ENCODE peak calls at places on chromosomes 6 and 20, in four cellular contexts. I is BJ; V is CD8-positive, alpha-beta T cell; A is SJCRH30. R is an unnamed sample.
A peak's percentile ranks its signal among the peaks of the same experiment; 100 is the strongest.

GRCh38 chr6:100353276-100354015 is 111.3 kb downstream of the SIM1 start:
- DNase-seq in I (no peak), V (no peak), A (no peak), R (no peak)

GRCh38 chr20:8535403-8536003 is 403.4 kb downstream of the PLCB1 start:
- DNase-seq in I (no peak), V (no peak), A (peak; percentile 53), R (peak; percentile 2)

GRCh38 chr6:21384211-21384610 is 209.3 kb upstream of the SOX4 start:
- DNase-seq in I (peak; percentile 19), V (no peak), A (no peak), R (no peak)

GRCh38 chr20:22586645-22587310 is 2.4 kb upstream of the FOXA2 start:
- DNase-seq in I (no peak), V (no peak), A (no peak), R (no peak)

GRCh38 chr6:43468748-43469681 is 8.4 kb upstream of the TJAP1 start:
- DNase-seq in I (no peak), V (no peak), A (no peak), R (no peak)

GRCh38 chr6:153129873-153130514 is 1.1 kb downstream of the RGS17 start:
- DNase-seq in I (no peak), V (no peak), A (peak; percentile 61), R (no peak)

GRCh38 chr6:45951771-45952529 is 63.7 kb downstream of the CLIC5 start:
- DNase-seq in I (peak; percentile 40), V (no peak), A (no peak), R (no peak)

GRCh38 chr6:145143379-145143778 is 591.9 kb downstream of the EPM2A start:
- DNase-seq in I (no peak), V (no peak), A (no peak), R (no peak)

GRCh38 chr6:49543087-49543858 is 7.2 kb upstream of the C6orf141 start:
- DNase-seq in I (no peak), V (no peak), A (peak; percentile 2), R (no peak)

GRCh38 chr6:158514176-158514575 is 45.7 kb upstream of the TMEM181 start:
- DNase-seq in I (no peak), V (no peak), A (no peak), R (no peak)

GRCh38 chr6:70108230-70108629 is 194.7 kb downstream of the COL9A1 start:
- DNase-seq in I (no peak), V (no peak), A (peak; percentile 88), R (peak; percentile 18)

GRCh38 chr6:42450314-42451145 is 1.2 kb downstream of the TRERF1 start:
- DNase-seq in I (no peak), V (no peak), A (no peak), R (no peak)

GRCh38 chr20:47922280-47922675 is 137.0 kb upstream of the SULF2 start:
- DNase-seq in I (no peak), V (no peak), A (no peak), R (no peak)

GRCh38 chr6:36028088-36028886 is 679 bp downstream of the MAPK14 start:
- DNase-seq in I (no peak), V (peak; percentile 28), A (peak; percentile 38), R (no peak)

GRCh38 chr6:33981421-33981820 is 164.5 kb downstream of the GRM4 start:
- DNase-seq in I (no peak), V (no peak), A (no peak), R (no peak)

GRCh38 chr6:33983721-33984465 is 162.0 kb downstream of the GRM4 start:
- DNase-seq in I (no peak), V (no peak), A (no peak), R (no peak)

GRCh38 chr6:33981861-33982260 is 164.0 kb downstream of the GRM4 start:
- DNase-seq in I (no peak), V (no peak), A (no peak), R (no peak)

GRCh38 chr6:33984466-33985332 is 161.2 kb downstream of the GRM4 start:
- DNase-seq in I (no peak), V (no peak), A (peak; percentile 58), R (no peak)

DNA sequence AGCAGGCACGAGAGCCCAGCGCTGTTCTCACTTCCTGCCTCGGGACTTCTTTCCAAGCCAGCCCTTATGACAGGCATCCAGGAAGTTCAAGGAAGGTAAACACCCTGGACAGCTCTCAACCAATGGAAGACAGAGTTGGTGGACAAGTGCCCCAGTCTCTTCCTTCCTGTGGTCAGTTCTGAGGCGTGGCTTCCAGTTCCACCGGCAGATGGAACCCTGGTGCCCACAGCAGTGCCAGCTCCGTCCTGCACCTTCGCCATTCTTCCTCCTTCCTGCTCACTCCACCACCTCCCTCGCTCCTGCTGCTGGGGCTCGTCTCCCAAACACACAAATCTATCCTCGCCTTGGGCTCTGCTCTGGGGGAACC is 162.8 kb downstream of the GRM4 start:
- DNase-seq in I (no peak), V (no peak), A (peak; percentile 41), R (no peak)
- H3K4me3 ChIP-seq in I (no peak overlapping the region), V (no peak overlapping the region), A (no peak overlapping the region), R (no peak overlapping the region)

GRCh38 chr20:63536997-63537524 is at the start of gene PTK6:
- DNase-seq in I (no peak), V (no peak), A (no peak), R (no peak)

GRCh38 chr20:63534831-63535651 is 2.1 kb downstream of the PTK6 start:
- DNase-seq in I (no peak), V (no peak), A (no peak), R (no peak)

GRCh38 chr20:63537525-63538203 is 488 bp upstream of the PTK6 start:
- DNase-seq in I (peak; percentile 47), V (peak; percentile 87), A (peak; percentile 100), R (peak; percentile 89)

GRCh38 chr20:63534427-63534830 is 2.7 kb downstream of the PTK6 start:
- DNase-seq in I (no peak), V (no peak), A (no peak), R (no peak)

GRCh38 chr20:63536241-63536977 is 767 bp downstream of the PTK6 start:
- DNase-seq in I (no peak), V (no peak), A (peak; percentile 97), R (no peak)
- H3K36me3 ChIP-seq in I (no peaks in the 10 kb centered on the region), V (no peaks in the 10 kb centered on the region), A (no peaks in the 10 kb centered on the region), R (no peaks in the 10 kb centered on the region)

GRCh38 chr6:111550953-111551352 is 54.7 kb downstream of the TRAF3IP2 start:
- DNase-seq in I (no peak), V (no peak), A (peak; percentile 68), R (no peak)

GRCh38 chr6:111550195-111550594 is 55.5 kb downstream of the TRAF3IP2 start:
- DNase-seq in I (no peak), V (no peak), A (no peak), R (no peak)

GRCh38 chr6:111549744-111550143 is 55.9 kb downstream of the TRAF3IP2 start:
- DNase-seq in I (no peak), V (no peak), A (no peak), R (no peak)

GRCh38 chr6:111551521-111552231 is 54.0 kb downstream of the TRAF3IP2 start:
- DNase-seq in I (no peak), V (no peak), A (peak; percentile 73), R (no peak)

DNA sequence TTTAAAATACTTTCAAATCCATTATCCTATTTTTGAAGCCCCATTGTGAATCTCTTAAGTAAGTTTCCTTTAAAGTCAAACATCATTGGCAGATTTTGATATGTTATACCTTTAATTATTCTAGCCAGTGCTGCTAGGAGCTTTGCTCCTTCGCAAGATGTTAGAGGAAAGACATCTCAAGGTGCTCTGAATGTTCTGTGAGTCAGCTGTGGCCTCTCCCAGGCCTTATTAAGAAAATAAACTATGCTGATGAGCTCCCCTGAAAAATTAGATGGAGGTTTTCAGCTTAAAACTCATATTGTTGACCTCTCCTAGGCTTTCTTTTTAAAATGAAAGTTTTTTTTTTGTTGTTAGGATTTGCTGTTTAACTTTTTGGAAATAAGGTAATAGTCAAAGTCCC is 57.3 kb downstream of the TRAF3IP2 start:
- DNase-seq in I (no peak), V (no peak), A (no peak), R (no peak)
- H3K4me3 ChIP-seq in I (no peak overlapping the region), V (no peak overlapping the region), A (no peak overlapping the region), R (no peak overlapping the region)

DNA sequence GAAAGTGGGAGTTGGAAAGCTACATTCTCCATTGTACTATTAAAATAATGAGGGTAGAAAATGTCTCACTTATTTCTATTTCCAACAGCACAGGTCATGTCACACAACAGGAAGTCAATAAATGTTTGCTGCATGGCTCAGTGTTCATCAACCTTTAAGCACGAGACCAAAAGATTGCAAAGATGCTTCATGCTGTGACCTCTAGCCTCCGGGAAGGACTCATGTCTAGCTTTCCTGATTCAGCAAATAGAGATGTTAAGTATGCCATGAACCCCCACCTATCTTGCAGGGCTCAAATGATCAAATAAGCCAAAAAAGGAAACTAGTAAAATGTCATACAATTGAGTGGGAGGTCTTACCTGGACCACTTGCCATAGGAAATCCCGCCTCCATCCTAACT is 57.3 kb downstream of the NCOA6 start:
- DNase-seq in I (peak; percentile 62), V (no peak), A (no peak), R (no peak)
- H3K36me3 ChIP-seq in I (peaks cover 2% of the 10 kb centered on the region), V (peaks cover 19% of the 10 kb centered on the region), A (peaks cover 55% of the 10 kb centered on the region), R (no peaks in the 10 kb centered on the region)

GRCh38 chr6:31619805-31620585 is 520 bp upstream of the PRRC2A start:
- DNase-seq in I (peak; percentile 97), V (peak; percentile 94), A (peak; percentile 98), R (peak; percentile 98)
- H3K4me3 ChIP-seq in I (peak overlapping the region; percentile 64), V (peak overlapping the region; percentile 83), A (peak overlapping the region; percentile 64), R (peak overlapping the region; percentile 70)

GRCh38 chr20:10645205-10645570 is 28.6 kb downstream of the JAG1 start:
- DNase-seq in I (no peak), V (no peak), A (no peak), R (no peak)

GRCh38 chr20:10641893-10642292 is 31.9 kb downstream of the JAG1 start:
- DNase-seq in I (no peak), V (no peak), A (no peak), R (no peak)

GRCh38 chr20:10642859-10643559 is 30.8 kb downstream of the JAG1 start:
- DNase-seq in I (no peak), V (no peak), A (peak; percentile 81), R (no peak)

GRCh38 chr20:10644458-10645204 is 29.2 kb downstream of the JAG1 start:
- DNase-seq in I (no peak), V (no peak), A (peak; percentile 24), R (no peak)

GRCh38 chr20:10643560-10643873 is 30.3 kb downstream of the JAG1 start:
- DNase-seq in I (no peak), V (no peak), A (no peak), R (no peak)
- H3K36me3 ChIP-seq in I (peaks cover 40% of the 10 kb centered on the region), V (no peaks in the 10 kb centered on the region), A (peaks cover 30% of the 10 kb centered on the region), R (peaks cover 47% of the 10 kb centered on the region)

DNA sequence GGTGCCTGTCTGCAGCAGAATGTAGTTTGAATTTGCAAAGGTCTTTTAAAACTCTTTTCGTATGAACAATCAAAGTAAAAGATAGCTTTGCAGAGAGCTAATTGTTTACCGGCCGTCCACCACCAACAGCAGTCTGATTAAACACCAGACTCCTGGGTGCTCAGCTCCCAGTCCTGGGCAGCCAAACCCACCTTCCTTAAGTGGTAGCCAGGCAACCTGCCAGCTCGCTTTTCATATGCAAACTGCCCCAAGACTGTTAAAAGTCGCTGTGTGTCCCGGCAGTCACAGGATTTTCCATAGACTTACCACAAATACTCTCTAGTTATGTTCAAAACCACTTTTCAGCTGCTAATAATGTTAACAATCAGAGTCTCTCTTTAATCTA is 849 bp downstream of the THBS2 start:
- DNase-seq in I (no peak), V (no peak), A (no peak), R (no peak)
- H3K4me3 ChIP-seq in I (peak overlapping the region; percentile 74), V (no peak overlapping the region), A (no peak overlapping the region), R (peak overlapping the region; percentile 6)